ENCODE peak calls at places on chromosome 2, in nine cellular contexts. F is pancreas, T is spleen, S is cardiac muscle cell, Y is OCI-LY7, E is upper lobe of right lung, P is choroid plexus epithelial cell, I is fibroblast of pulmonary artery, Z is AG04450. N is an unnamed sample.

GRCh38 chr2:215900203-215900611 is 113.1 kb downstream of the MREG start:
- DNase-seq in I (peak), F (no peak), T (no peak), Y (no peak), E (peak), S (peak), Z (no peak), P (peak), N (no peak)

GRCh38 chr2:23029111-23029510 is 355.9 kb upstream of the KLHL29 start:
- DNase-seq in Y (no peak), I (no peak), T (no peak), S (no peak), E (no peak), P (no peak), Z (no peak), F (no peak), N (no peak)

GRCh38 chr2:54497738-54498680 is 41.9 kb downstream of the SPTBN1 start:
- DNase-seq in E (no peak), S (peak), I (peak), P (peak), T (no peak), Y (peak), Z (no peak), F (peak), N (no peak)

GRCh38 chr2:19529663-19530062 is 171.2 kb upstream of the OSR1 start:
- DNase-seq in P (no peak), Z (no peak), T (no peak), Y (no peak), I (no peak), E (no peak), S (no peak), F (no peak), N (no peak)

GRCh38 chr2:1548910-1549673 is 135.8 kb downstream of the TPO start:
- DNase-seq in I (no peak), P (no peak), E (no peak), F (no peak), Z (no peak), Y (no peak), T (peak), S (no peak), N (no peak)

GRCh38 chr2:207041279-207041678 is 102.0 kb downstream of the CPO start:
- DNase-seq in F (no peak), I (no peak), S (peak), E (no peak), Y (no peak), Z (no peak), T (no peak), P (peak), N (no peak)

GRCh38 chr2:237060518-237061312 is 25.0 kb upstream of the COPS8 start:
- DNase-seq in F (peak), P (peak), Y (peak), Z (peak), S (peak), E (no peak), T (no peak), I (peak), N (peak)

GRCh38 chr2:116094196-116094595 is 1651.8 kb downstream of the DPP10 start:
- DNase-seq in T (no peak), F (no peak), E (no peak), P (no peak), S (no peak), I (no peak), Z (no peak), Y (no peak), N (no peak)

GRCh38 chr2:155701721-155702120 is 630.8 kb downstream of the NR4A2 start:
- DNase-seq in Y (no peak), F (no peak), I (no peak), P (no peak), T (no peak), Z (no peak), S (no peak), E (no peak), N (no peak)

GRCh38 chr2:182248362-182248761 is 178.5 kb downstream of the PDE1A start:
- DNase-seq in T (no peak), F (no peak), Y (no peak), E (no peak), S (no peak), Z (no peak), P (no peak), I (no peak), N (no peak)

GRCh38 chr2:207352978-207353377 is 176.8 kb upstream of the CREB1 start:
- DNase-seq in I (no peak), Y (peak), E (no peak), S (peak), P (peak), F (no peak), Z (no peak), T (no peak), N (no peak)

GRCh38 chr2:20589975-20590703 is 60.8 kb downstream of the HS1BP3 start:
- DNase-seq in F (no peak), T (peak), I (no peak), Y (no peak), S (no peak), Z (no peak), P (peak), E (peak), N (peak)

GRCh38 chr2:20594048-20594750 is 56.7 kb downstream of the HS1BP3 start:
- DNase-seq in I (no peak), T (peak), P (no peak), Z (no peak), E (peak), F (no peak), S (no peak), Y (no peak), N (no peak)

GRCh38 chr2:20590704-20591515 is 60.0 kb downstream of the HS1BP3 start:
- DNase-seq in P (no peak), I (no peak), T (peak), F (no peak), Z (no peak), S (no peak), Y (no peak), E (peak), N (peak)

GRCh38 chr2:20593072-20594034 is 57.5 kb downstream of the HS1BP3 start:
- DNase-seq in Z (peak), S (peak), I (peak), Y (no peak), F (peak), E (peak), P (peak), T (peak), N (peak)

DNA sequence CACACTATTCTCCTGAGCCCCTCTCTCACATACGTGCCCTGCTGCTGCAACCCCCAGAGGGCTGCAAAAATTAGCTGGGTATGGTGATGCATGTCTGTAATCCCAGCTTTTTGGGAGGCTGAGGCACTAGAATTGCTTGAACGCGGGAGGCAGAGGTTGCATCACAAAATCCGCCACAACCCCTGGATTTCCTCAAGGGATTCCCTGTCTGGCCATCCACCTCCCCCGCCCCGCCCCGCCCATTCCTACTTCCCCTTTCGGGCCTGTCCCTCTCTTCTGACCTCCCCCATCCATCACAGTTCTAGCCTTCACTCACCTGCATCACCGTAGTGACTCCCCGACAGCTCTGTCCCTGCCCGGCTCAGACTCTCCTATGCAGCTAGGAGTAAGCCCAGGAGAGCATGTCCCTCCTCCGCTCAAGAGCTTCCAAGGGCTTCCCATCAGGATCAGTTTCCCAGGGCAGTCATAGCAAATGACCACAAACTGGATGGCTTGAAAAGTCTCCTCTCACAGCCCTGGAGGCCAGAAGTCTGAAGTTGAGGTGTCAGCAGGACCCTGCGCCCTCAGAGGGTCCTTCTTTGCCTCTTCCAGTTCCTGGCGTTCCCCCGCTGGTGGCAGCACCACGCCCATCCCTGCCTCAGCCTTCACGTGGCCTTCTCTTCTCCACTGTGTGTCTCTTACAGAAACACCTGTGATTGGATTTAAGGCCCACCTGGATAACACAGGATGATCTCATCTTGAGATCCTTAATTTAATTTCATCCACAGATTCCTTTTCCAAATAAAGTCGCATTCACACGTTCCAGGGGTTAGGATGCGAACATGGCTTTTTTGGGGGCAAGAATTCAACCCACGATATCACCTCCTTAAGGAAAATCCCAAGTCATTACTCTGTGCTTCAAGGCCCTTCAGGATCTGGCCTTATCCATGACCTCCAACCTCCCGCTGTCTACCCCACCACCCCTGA is 58.5 kb downstream of the HS1BP3 start:
- DNase-seq in E (peak), Z (no peak), T (peak), I (no peak), P (no peak), Y (no peak), S (no peak), F (no peak), N (peak)
- H3K4me3 ChIP-seq in E (no peak), Z (no peak), T (no peak), I (no peak), P (no peak), Y (no peak), S (no peak), F (no peak), N (no peak)

GRCh38 chr2:230715201-230715600 is 2.6 kb downstream of the CAB39 start:
- DNase-seq in F (no peak), T (no peak), E (no peak), P (peak), Z (no peak), S (peak), I (peak), Y (peak), N (no peak)
- H3K4me3 ChIP-seq in F (no peak), T (peak), E (peak), P (no peak), Z (peak), S (no peak), I (peak), Y (peak), N (no peak)

GRCh38 chr2:232420463-232421188 is 14.0 kb downstream of the ALPG start:
- DNase-seq in E (peak), S (no peak), Z (no peak), T (peak), I (no peak), Y (no peak), F (peak), P (no peak), N (peak)
- H3K4me3 ChIP-seq in E (peak), S (peak), Z (no peak), T (peak), I (no peak), Y (no peak), F (peak), P (no peak), N (peak)

GRCh38 chr2:226979004-226979403 is 143.2 kb downstream of the RHBDD1 start:
- DNase-seq in Y (no peak), S (no peak), E (no peak), Z (no peak), T (no peak), F (no peak), I (no peak), P (no peak), N (no peak)

GRCh38 chr2:226985227-226985946 is 149.5 kb downstream of the RHBDD1 start:
- DNase-seq in I (peak), S (peak), E (no peak), P (peak), T (no peak), Z (peak), Y (peak), F (peak), N (peak)

GRCh38 chr2:226984461-226985226 is 148.8 kb downstream of the RHBDD1 start:
- DNase-seq in T (no peak), I (no peak), Y (peak), F (no peak), P (no peak), Z (no peak), E (no peak), S (no peak), N (no peak)

GRCh38 chr2:226981731-226982373 is 146.0 kb downstream of the RHBDD1 start:
- DNase-seq in E (no peak), P (no peak), F (no peak), Z (no peak), T (no peak), S (peak), Y (peak), I (no peak), N (no peak)

DNA sequence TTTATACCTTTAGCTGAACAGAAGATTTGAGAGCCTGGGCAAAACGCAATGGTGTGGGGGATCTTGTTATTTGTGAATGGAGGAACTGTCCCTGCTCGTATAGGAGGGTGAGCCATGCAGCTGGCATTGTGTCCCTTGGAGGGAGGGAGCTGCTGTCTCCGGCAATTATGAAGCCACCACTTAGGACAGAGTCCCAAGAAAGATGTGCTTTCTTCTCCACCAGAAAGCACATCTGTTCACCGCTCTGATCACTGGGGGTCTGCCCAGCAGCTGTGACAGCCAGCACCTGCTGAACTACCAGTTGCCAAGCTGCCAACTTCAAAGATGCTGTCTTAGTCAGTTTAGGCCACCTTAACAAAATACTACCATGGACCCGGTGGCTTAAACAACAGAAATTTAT is 148.0 kb downstream of the RHBDD1 start:
- DNase-seq in Z (no peak), F (no peak), P (no peak), S (no peak), T (no peak), E (no peak), Y (peak), I (no peak), N (no peak)
- H3K4me3 ChIP-seq in Z (no peak), F (no peak), P (no peak), S (no peak), T (no peak), E (no peak), Y (peak), I (no peak), N (no peak)

GRCh38 chr2:29033656-29034055 is 40.7 kb downstream of the PCARE start:
- DNase-seq in Z (no peak), P (no peak), E (no peak), Y (no peak), F (no peak), T (no peak), I (no peak), S (no peak), N (no peak)
- H3K4me3 ChIP-seq in Z (no peak), P (no peak), E (no peak), Y (no peak), F (no peak), T (no peak), I (no peak), S (no peak), N (no peak)

N was measured in Peyer's patch.